ENCODE peak calls at places on chromosomes 11 and 22, in four cellular contexts. One of them, this sample, is unnamed.
A peak's percentile ranks its signal among the peaks of the same experiment; 100 is the strongest.

GRCh38 chr11:38950882-38951281 is 2352.8 kb upstream of the RAG2 start:
- DNase-seq in K562: no peak
- DNase-seq in HepG2: no peak
- DNase-seq in H1: no peak
- DNase-seq in this sample: no peak

GRCh38 chr11:103735497-103736032 is 300.9 kb upstream of the DDI1 start:
- DNase-seq in K562: no peak
- DNase-seq in HepG2: no peak
- DNase-seq in H1: no peak
- DNase-seq in this sample: no peak

GRCh38 chr11:3891751-3892150 is 36.3 kb downstream of the STIM1 start:
- DNase-seq in K562: no peak
- DNase-seq in HepG2: no peak
- DNase-seq in H1: no peak
- DNase-seq in this sample: no peak

GRCh38 chr11:129075757-129076156 is 116.4 kb downstream of the ARHGAP32 start:
- DNase-seq in K562: no peak
- DNase-seq in HepG2: no peak
- DNase-seq in H1: no peak
- DNase-seq in this sample: no peak

GRCh38 chr22:26884921-26885320 is 227.5 kb downstream of the MIAT start:
- DNase-seq in K562: no peak
- DNase-seq in HepG2: no peak
- DNase-seq in H1: no peak
- DNase-seq in this sample: no peak

GRCh38 chr11:115887316-115887715 is 383.1 kb upstream of the CADM1 start:
- DNase-seq in K562: no peak
- DNase-seq in HepG2: no peak
- DNase-seq in H1: no peak
- DNase-seq in this sample: no peak

GRCh38 chr11:119371067-119371601 is 10.4 kb downstream of the USP2 start:
- DNase-seq in K562: no peak
- DNase-seq in HepG2: no peak
- DNase-seq in H1: no peak
- DNase-seq in this sample: no peak

GRCh38 chr22:45424241-45424731 is 10.8 kb downstream of the RIBC2 start:
- DNase-seq in K562: no peak
- DNase-seq in HepG2: no peak
- DNase-seq in H1: no peak
- DNase-seq in this sample: no peak

GRCh38 chr11:117875397-117876048 is 935 bp downstream of the FXYD6 start:
- DNase-seq in K562: no peak
- DNase-seq in HepG2: no peak
- DNase-seq in H1: no peak
- DNase-seq in this sample: no peak

GRCh38 chr22:31943206-31943975 is 944 bp upstream of the YWHAH start:
- DNase-seq in K562: no peak
- DNase-seq in HepG2: no peak
- DNase-seq in H1: no peak
- DNase-seq in this sample: no peak

GRCh38 chr11:76658651-76659650 is 11.6 kb downstream of the LRRC32 start:
- DNase-seq in K562: no peak
- DNase-seq in HepG2: no peak
- DNase-seq in H1: no peak
- DNase-seq in this sample: no peak

GRCh38 chr22:22351366-22351765 is 106.8 kb downstream of the VPREB1 start:
- DNase-seq in K562: no peak
- DNase-seq in HepG2: no peak
- DNase-seq in H1: no peak
- DNase-seq in this sample: no peak

GRCh38 chr22:44584256-44584902 is 86.3 kb upstream of the RTL6 start:
- DNase-seq in K562: no peak
- DNase-seq in HepG2: no peak
- DNase-seq in H1: no peak
- DNase-seq in this sample: no peak

GRCh38 chr22:50200333-50201190 is at the start of gene SELENOO:
- DNase-seq in K562: peak; percentile 98
- DNase-seq in HepG2: peak; percentile 75
- DNase-seq in H1: peak; percentile 47
- DNase-seq in this sample: peak; percentile 72

GRCh38 chr22:35008213-35008612 is 57.7 kb upstream of the ISX start:
- DNase-seq in K562: no peak
- DNase-seq in HepG2: no peak
- DNase-seq in H1: no peak
- DNase-seq in this sample: no peak

GRCh38 chr11:69378303-69379141 is 84.6 kb downstream of the MYEOV start:
- DNase-seq in K562: no peak
- DNase-seq in HepG2: no peak
- DNase-seq in H1: no peak
- DNase-seq in this sample: no peak

GRCh38 chr11:120945042-120945441 is 78.9 kb upstream of the TBCEL start:
- DNase-seq in K562: no peak
- DNase-seq in HepG2: no peak
- DNase-seq in H1: no peak
- DNase-seq in this sample: no peak

GRCh38 chr22:31952459-31952858 is 8.1 kb downstream of the YWHAH start:
- DNase-seq in K562: no peak
- DNase-seq in HepG2: no peak
- DNase-seq in H1: no peak
- DNase-seq in this sample: no peak

GRCh38 chr11:73140213-73141030 is 1.7 kb downstream of the FCHSD2 start:
- DNase-seq in K562: no peak
- DNase-seq in HepG2: no peak
- DNase-seq in H1: no peak
- DNase-seq in this sample: no peak

GRCh38 chr22:41687901-41688364 is 734 bp downstream of the SNU13 start:
- DNase-seq in K562: peak; percentile 20
- DNase-seq in HepG2: no peak
- DNase-seq in H1: no peak
- DNase-seq in this sample: no peak

GRCh38 chr11:32334822-32335221 is 100.5 kb downstream of the WT1 start:
- DNase-seq in K562: peak; percentile 48
- DNase-seq in HepG2: peak; percentile 45
- DNase-seq in H1: no peak
- DNase-seq in this sample: peak; percentile 55

GRCh38 chr11:73454987-73455386 is 78.8 kb downstream of the RELT start:
- DNase-seq in K562: no peak
- DNase-seq in HepG2: no peak
- DNase-seq in H1: no peak
- DNase-seq in this sample: no peak

GRCh38 chr22:49586873-49587272 is 240.8 kb downstream of the BRD1 start:
- DNase-seq in K562: no peak
- DNase-seq in HepG2: no peak
- DNase-seq in H1: no peak
- DNase-seq in this sample: no peak

DNA sequence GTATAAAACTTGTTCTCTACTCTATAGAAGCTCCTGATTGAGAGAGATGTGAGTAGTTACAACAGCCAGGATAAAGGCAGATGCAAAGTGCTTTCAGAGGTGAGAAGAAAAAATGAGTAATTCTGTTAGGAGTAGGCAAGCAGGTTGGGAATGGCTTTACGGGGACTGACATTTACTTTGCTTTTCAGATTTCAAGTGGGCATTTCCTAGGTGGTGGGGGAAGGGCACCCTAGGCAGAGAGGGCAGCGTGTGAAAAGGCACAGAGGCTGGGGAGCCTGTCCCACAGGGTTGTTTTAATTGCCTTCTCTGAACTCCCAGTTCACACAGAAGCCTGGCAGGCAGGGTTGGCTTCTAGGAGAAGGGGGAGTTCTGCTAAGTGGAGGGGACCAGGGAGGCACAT is 106.5 kb downstream of the NAV2 start:
- DNase-seq in K562: no peak
- DNase-seq in HepG2: no peak
- DNase-seq in H1: no peak
- DNase-seq in this sample: no peak
- TF ChIP-seq JUND in K562: no peak
- TF ChIP-seq JUND in HepG2: no peak
- TF ChIP-seq JUND in H1: no peak
- TF ChIP-seq JUND in this sample: no peak

GRCh38 chr22:24727218-24727851 is 47.2 kb downstream of the PIWIL3 start:
- DNase-seq in K562: peak; percentile 39
- DNase-seq in HepG2: peak; percentile 92
- DNase-seq in H1: no peak
- DNase-seq in this sample: peak; percentile 72
- TF ChIP-seq FOSL1 in K562: peak; percentile 98
- TF ChIP-seq FOSL1 in HepG2: peak; percentile 68
- TF ChIP-seq FOSL1 in H1: no peak
- TF ChIP-seq FOSL1 in this sample: peak; percentile 96

DNA sequence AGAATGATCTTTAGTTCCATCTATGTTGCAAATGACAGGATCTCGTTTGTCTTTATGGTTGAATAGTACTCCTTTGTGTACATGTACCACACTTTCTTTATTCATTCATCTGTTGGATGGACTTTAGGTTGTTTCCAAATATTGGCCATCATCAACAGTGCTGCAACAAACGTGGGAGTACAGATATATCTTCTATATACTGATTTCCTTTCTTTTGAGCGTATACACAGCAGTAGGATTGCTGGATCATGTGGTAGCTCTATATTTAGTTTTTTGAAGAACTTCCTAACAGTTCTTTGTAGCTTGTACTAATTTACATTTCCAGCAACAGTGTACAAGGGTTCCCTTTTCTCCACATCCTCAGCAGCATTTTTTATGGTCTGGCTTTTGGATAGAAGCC is 407.5 kb upstream of the ANO5 start:
- DNase-seq in K562: no peak
- DNase-seq in HepG2: no peak
- DNase-seq in H1: no peak
- DNase-seq in this sample: no peak
- TF ChIP-seq JUND in K562: no peak
- TF ChIP-seq JUND in HepG2: no peak
- TF ChIP-seq JUND in H1: no peak
- TF ChIP-seq JUND in this sample: no peak

GRCh38 chr22:47195156-47195675 is 432.8 kb downstream of the TBC1D22A start:
- DNase-seq in K562: no peak
- DNase-seq in HepG2: no peak
- DNase-seq in H1: no peak
- DNase-seq in this sample: no peak
- TF ChIP-seq FOSL1 in K562: no peak
- TF ChIP-seq FOSL1 in HepG2: no peak
- TF ChIP-seq FOSL1 in H1: no peak
- TF ChIP-seq FOSL1 in this sample: no peak

GRCh38 chr22:37601203-37601539 is 7.5 kb upstream of the GGA1 start:
- DNase-seq in K562: no peak
- DNase-seq in HepG2: no peak
- DNase-seq in H1: no peak
- DNase-seq in this sample: no peak
- TF ChIP-seq JUND in K562: no peak
- TF ChIP-seq JUND in HepG2: no peak
- TF ChIP-seq JUND in H1: no peak
- TF ChIP-seq JUND in this sample: no peak

GRCh38 chr11:46238967-46239800 is 38.3 kb upstream of the CREB3L1 start:
- DNase-seq in K562: peak; percentile 85
- DNase-seq in HepG2: peak; percentile 40
- DNase-seq in H1: peak; percentile 83
- DNase-seq in this sample: peak; percentile 62

GRCh38 chr11:46239801-46240061 is 37.7 kb upstream of the CREB3L1 start:
- DNase-seq in K562: no peak
- DNase-seq in HepG2: no peak
- DNase-seq in H1: no peak
- DNase-seq in this sample: no peak

GRCh38 chr11:46237248-46238077 is 40.0 kb upstream of the CREB3L1 start:
- DNase-seq in K562: peak; percentile 93
- DNase-seq in HepG2: no peak
- DNase-seq in H1: peak; percentile 61
- DNase-seq in this sample: peak; percentile 86

GRCh38 chr11:46236918-46237247 is 40.6 kb upstream of the CREB3L1 start:
- DNase-seq in K562: no peak
- DNase-seq in HepG2: no peak
- DNase-seq in H1: no peak
- DNase-seq in this sample: no peak

DNA sequence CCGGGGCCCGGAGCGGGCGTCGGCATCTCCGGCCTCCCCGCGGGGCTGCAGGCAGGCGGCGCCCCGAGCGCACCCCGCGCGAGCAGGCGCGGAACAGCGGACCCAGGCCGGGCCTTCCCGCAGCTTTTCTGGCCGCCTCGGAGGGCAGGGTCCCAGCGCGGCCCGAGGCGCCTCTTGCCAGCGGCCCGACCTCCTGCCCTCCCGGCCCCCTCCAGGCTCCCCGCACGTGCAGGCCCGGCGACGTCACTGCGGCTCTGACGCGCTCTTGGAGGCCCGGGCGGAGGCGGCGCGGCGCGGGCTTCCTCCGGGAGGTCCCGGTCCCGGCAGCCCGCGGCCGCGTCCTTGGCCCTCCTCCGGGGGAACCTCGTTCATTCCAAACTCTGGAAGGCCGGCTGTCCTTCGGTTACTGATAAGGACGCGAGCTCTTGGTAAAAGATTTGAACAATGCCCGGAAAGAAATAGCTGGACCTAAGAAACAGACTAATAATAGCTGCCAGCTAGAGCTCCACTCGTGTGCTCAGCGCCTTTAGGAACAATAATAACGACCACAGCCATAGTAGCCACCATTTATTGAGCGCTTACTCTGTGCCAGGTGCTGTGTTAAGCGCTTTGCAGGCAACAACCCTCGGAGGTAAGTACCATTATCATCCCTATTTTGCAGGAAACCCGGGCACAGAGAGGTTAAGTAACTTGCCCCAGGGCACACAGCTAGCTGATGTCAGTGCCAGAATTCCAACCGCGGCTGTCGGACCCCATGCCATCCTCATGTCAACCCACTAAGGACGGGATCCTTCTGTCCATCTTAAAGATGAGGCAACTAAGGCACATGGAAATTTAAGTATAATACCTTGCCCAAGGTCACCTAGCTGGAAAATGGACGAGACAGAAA is 39.1 kb upstream of the CREB3L1 start:
- DNase-seq in K562: peak; percentile 78
- DNase-seq in HepG2: no peak
- DNase-seq in H1: no peak
- DNase-seq in this sample: no peak
- TF ChIP-seq FOSL1 in K562: no peak
- TF ChIP-seq FOSL1 in HepG2: no peak
- TF ChIP-seq FOSL1 in H1: no peak
- TF ChIP-seq FOSL1 in this sample: no peak

DNA sequence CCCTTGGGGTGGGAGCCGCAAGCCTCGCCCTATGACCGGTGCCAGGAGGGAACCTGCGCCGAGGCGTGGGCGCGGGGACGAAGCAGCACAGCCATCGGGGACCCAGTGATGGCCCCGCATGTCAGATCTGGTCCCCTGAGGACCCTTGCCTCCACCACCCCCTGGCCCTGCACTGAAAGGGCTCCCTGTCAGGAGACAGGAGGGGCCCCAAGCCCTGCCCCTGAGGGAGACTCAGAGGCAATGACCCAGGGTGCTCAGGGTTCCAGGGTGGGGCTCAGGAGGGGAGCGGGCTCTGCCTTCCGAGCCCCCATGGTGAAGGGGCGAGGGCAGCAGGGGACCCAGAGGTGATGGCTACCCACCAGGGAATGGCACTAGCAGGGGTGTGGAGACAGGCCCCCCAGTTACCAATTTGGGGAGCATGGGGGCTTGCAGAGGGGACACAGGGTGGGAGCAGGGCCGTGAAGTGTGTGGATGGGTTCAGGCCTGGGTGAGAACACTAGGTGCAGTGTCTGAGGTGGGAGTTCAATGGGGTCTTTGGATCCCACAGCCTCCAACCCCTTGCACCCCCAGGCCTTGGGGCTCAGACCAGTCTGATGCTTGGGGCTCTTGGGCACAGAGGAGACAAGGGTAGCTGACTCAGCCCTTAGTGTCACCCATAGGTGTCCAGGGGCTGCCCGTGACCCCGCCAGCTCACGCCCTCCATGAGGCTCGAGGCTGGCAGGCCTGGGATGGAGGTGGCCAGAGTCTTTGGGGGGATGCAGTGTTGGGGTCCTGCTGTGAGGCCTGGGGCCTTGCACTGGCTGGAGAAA is 499 bp downstream of the LRRC56 start:
- DNase-seq in K562: no peak
- DNase-seq in HepG2: no peak
- DNase-seq in H1: no peak
- DNase-seq in this sample: no peak
- TF ChIP-seq JUND in K562: no peak
- TF ChIP-seq JUND in HepG2: no peak
- TF ChIP-seq JUND in H1: no peak
- TF ChIP-seq JUND in this sample: no peak